ENCODE peak calls at places on chromosomes 6 and 20, in eight cellular contexts. U is AG04450, Y is dorsolateral prefrontal cortex, C is GM12878, G is fibroblast of the aortic adventitia, Z is astrocyte of the spinal cord, V is GM12865, B is lower leg skin. S is an unnamed sample.

GRCh38 chr6:139282684-139283083 is 9.1 kb downstream of the TXLNB start:
- DNase-seq in U (no peak), Y (no peak), C (no peak), G (no peak), Z (no peak), V (no peak), B (no peak), S (no peak)

GRCh38 chr20:24598346-24598745 is 128.9 kb downstream of the SYNDIG1 start:
- DNase-seq in U (no peak), Y (no peak), C (no peak), G (no peak), Z (no peak), V (no peak), B (no peak), S (no peak)

GRCh38 chr6:56314683-56315523 is 67.5 kb upstream of the COL21A1 start:
- DNase-seq in U (no peak), Y (no peak), C (no peak), G (peak), Z (peak), V (peak), B (no peak), S (peak)

GRCh38 chr20:15176929-15177328 is 839.5 kb upstream of the FLRT3 start:
- DNase-seq in U (no peak), Y (no peak), C (no peak), G (no peak), Z (no peak), V (no peak), B (no peak), S (no peak)

GRCh38 chr6:91273729-91274128 is 686.9 kb upstream of the MAP3K7 start:
- DNase-seq in U (no peak), Y (no peak), C (no peak), G (no peak), Z (peak), V (no peak), B (no peak), S (no peak)

GRCh38 chr6:166500246-166500645 is 86.2 kb downstream of the RAMACL start:
- DNase-seq in U (no peak), Y (peak), C (no peak), G (no peak), Z (no peak), V (no peak), B (no peak), S (no peak)

GRCh38 chr6:152316024-152316423 is 321.1 kb downstream of the SYNE1 start:
- DNase-seq in U (peak), Y (no peak), C (no peak), G (peak), Z (peak), V (no peak), B (peak), S (no peak)

GRCh38 chr6:98833101-98834059 is 994 bp upstream of the POU3F2 start:
- DNase-seq in U (no peak), Y (peak), C (no peak), G (peak), Z (peak), V (no peak), B (no peak), S (no peak)

GRCh38 chr20:60206259-60206658 is 248.0 kb downstream of the CDH26 start:
- DNase-seq in U (peak), Y (no peak), C (no peak), G (peak), Z (peak), V (no peak), B (no peak), S (peak)

GRCh38 chr20:52775786-52776185 is 196.4 kb upstream of the TSHZ2 start:
- DNase-seq in U (no peak), Y (no peak), C (no peak), G (no peak), Z (no peak), V (no peak), B (no peak), S (no peak)

GRCh38 chr6:163083141-163083540 is 331.4 kb upstream of the QKI start:
- DNase-seq in U (no peak), Y (no peak), C (no peak), G (no peak), Z (no peak), V (no peak), B (no peak), S (no peak)

GRCh38 chr6:56581561-56581960 is 61.1 kb downstream of the DST start:
- DNase-seq in U (peak), Y (no peak), C (no peak), G (no peak), Z (no peak), V (no peak), B (no peak), S (no peak)

GRCh38 chr6:15420959-15421438 is 175.1 kb downstream of the JARID2 start:
- DNase-seq in U (no peak), Y (no peak), C (no peak), G (no peak), Z (no peak), V (peak), B (no peak), S (no peak)

GRCh38 chr6:659716-660581 is 3.0 kb upstream of the HUS1B start:
- DNase-seq in U (no peak), Y (no peak), C (no peak), G (no peak), Z (no peak), V (no peak), B (no peak), S (no peak)

GRCh38 chr6:1746919-1747460 is 137.3 kb downstream of the FOXC1 start:
- DNase-seq in U (no peak), Y (no peak), C (no peak), G (no peak), Z (no peak), V (no peak), B (no peak), S (no peak)

GRCh38 chr6:105645166-105645565 is 242.3 kb upstream of the PREP start:
- DNase-seq in U (no peak), Y (no peak), C (no peak), G (peak), Z (no peak), V (no peak), B (no peak), S (no peak)

GRCh38 chr6:125294925-125295324 is 6.8 kb downstream of the HDDC2 start:
- DNase-seq in U (no peak), Y (no peak), C (no peak), G (no peak), Z (no peak), V (no peak), B (no peak), S (no peak)

GRCh38 chr6:24431045-24431451 is 28.3 kb downstream of the MRS2 start:
- DNase-seq in U (peak), Y (no peak), C (no peak), G (peak), Z (peak), V (peak), B (no peak), S (peak)

GRCh38 chr20:62617711-62618483 is 24.4 kb upstream of the SLCO4A1 start:
- DNase-seq in U (no peak), Y (no peak), C (no peak), G (no peak), Z (no peak), V (peak), B (peak), S (no peak)

DNA sequence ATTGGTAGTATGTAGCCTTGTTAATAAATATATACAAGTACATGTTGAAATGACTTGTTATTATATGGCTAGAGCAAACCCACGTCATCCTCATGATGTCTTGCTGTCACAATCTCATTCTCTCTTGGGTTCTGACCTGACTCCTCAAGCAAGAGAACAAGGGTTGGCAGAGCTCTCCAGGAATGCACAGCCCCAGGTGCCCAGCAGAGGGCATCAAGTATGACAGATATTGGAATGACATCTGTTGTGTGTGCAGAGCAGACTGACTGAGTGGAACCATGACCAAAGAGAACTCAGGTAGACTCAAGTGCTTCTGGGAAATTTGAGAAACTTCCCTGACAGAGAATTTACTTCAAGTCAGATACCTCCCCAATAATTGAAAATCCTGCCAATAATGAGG is 90.6 kb downstream of the PAX1 start:
- DNase-seq in U (no peak), Y (no peak), C (no peak), G (no peak), Z (no peak), V (peak), B (no peak), S (no peak)
- TF ChIP-seq CTCF in U (no peak), Y (no peak), C (peak), G (no peak), Z (no peak), V (peak), B (no peak), S (no peak)

GRCh38 chr6:45794465-45794864 is 221.2 kb downstream of the CLIC5 start:
- DNase-seq in U (no peak), Y (no peak), C (no peak), G (no peak), Z (no peak), V (no peak), B (no peak), S (no peak)
- H3K4me3 ChIP-seq in U (no peak), Y (no peak), C (no peak), G (no peak), Z (no peak), V (no peak), B (no peak), S (no peak)

GRCh38 chr6:111565316-111566221 is 40.1 kb downstream of the TRAF3IP2 start:
- DNase-seq in U (no peak), Y (no peak), C (no peak), G (no peak), Z (no peak), V (peak), B (no peak), S (no peak)
- TF ChIP-seq CTCF in U (no peak), Y (no peak), C (peak), G (no peak), Z (no peak), V (peak), B (no peak), S (peak)

DNA sequence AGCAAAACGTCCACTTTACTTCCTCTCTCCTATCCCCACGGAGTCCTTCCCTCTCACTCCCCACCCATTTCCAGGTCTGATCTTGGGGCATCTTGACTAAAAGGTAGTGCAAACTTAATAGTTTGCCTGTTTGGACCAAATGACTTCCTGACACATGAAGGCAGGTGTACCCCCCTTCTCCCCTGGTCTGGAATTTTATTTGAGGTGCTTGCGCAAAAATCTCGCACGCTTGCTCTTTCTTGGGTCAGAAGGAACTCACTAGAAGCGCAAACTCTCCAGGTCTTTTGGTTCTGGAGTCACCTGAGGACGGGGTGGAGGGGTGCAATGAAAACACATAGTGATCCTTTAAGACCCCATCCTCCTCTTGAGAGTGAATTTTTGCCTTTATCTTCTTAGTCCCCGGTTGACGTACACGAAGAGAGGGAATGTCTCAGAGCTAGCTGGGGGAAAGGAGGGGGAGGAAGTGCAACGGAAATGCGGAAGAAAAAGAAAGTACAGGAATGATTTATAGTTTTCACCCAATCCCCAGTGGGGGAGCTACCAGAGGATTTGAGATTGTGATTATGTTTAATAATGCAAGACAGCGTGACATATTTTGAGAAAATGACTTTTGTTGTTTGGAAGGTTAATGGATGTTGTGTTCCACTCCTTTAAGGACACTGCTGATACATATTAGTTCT is 4.9 kb downstream of the ADGRB3 start:
- DNase-seq in U (no peak), Y (no peak), C (no peak), G (no peak), Z (no peak), V (no peak), B (no peak), S (no peak)
- H3K4me3 ChIP-seq in U (no peak), Y (peak), C (no peak), G (no peak), Z (peak), V (no peak), B (no peak), S (peak)

GRCh38 chr6:165443462-165443861 is 134.1 kb upstream of the C6orf118 start:
- DNase-seq in U (no peak), Y (no peak), C (no peak), G (no peak), Z (no peak), V (no peak), B (no peak), S (no peak)

GRCh38 chr6:165441176-165441575 is 131.8 kb upstream of the C6orf118 start:
- DNase-seq in U (no peak), Y (no peak), C (no peak), G (no peak), Z (no peak), V (no peak), B (no peak), S (no peak)

DNA sequence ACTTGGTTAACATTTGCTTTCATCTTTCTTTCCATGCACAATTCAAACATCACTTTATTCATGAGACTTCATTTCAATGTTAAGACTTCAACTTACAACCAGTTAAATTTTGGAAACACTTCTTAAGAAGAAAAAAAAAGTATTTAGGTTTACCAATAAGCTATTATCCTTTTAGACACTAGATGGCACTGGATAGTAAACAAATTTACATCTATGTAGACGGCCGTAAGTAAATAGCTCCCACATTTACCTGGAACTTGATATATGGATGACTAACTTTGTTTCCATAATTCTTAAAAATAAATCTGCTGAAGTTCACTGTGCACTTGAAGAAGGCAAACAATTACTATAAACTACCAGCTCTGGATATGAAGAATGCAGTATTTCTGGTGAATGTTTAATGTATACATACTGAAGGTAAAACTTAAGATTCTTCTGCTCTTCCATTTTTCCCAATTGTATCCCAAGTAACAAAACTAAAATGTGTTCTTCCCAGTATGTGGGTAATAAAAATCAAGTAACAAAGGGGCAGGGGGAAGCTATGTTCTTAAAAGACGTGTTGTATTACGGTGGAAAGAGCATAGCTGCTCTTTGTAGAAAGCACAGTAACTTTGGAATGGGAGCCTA is 130.6 kb upstream of the C6orf118 start:
- DNase-seq in U (peak), Y (no peak), C (no peak), G (peak), Z (peak), V (peak), B (no peak), S (peak)
- TF ChIP-seq CTCF in U (peak), Y (peak), C (peak), G (peak), Z (peak), V (peak), B (no peak), S (peak)

GRCh38 chr6:36677059-36677749 is 1.3 kb upstream of the CDKN1A start:
- DNase-seq in U (no peak), Y (no peak), C (no peak), G (peak), Z (peak), V (no peak), B (no peak), S (no peak)
- H3K4me3 ChIP-seq in U (peak), Y (no peak), C (peak), G (peak), Z (no peak), V (peak), B (no peak), S (no peak)

DNA sequence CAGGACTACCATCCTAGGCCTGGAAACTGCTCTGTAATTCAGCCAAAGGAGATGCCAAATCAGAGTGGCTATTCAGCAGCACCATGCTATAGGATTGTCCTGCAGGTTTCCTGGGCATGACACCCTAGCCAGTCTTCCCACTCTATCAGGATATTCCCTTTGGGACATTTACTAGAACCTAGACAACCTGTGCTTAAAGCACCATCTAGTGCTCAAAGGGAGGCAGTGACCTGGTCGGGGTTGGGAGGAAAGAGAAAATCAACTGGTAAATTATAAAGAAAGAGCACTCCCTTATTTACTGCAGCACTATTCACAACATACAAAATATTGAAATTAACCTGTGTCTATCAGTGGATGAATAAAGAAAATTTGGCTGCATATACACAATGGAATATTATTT is 67.2 kb upstream of the SMLR1 start:
- DNase-seq in U (no peak), Y (no peak), C (no peak), G (peak), Z (peak), V (peak), B (no peak), S (peak)
- TF ChIP-seq CTCF in U (peak), Y (no peak), C (peak), G (peak), Z (peak), V (peak), B (no peak), S (peak)

GRCh38 chr6:70162972-70163371 is 139.9 kb downstream of the COL9A1 start:
- DNase-seq in U (no peak), Y (no peak), C (no peak), G (no peak), Z (no peak), V (no peak), B (no peak), S (no peak)
- H3K4me3 ChIP-seq in U (no peak), Y (no peak), C (no peak), G (no peak), Z (no peak), V (no peak), B (no peak), S (no peak)

GRCh38 chr20:766906-767305 is 1.4 kb downstream of the SLC52A3 start:
- DNase-seq in U (no peak), Y (no peak), C (no peak), G (no peak), Z (no peak), V (no peak), B (no peak), S (no peak)

GRCh38 chr20:764255-764654 is 4.0 kb downstream of the SLC52A3 start:
- DNase-seq in U (no peak), Y (no peak), C (no peak), G (no peak), Z (no peak), V (no peak), B (no peak), S (no peak)

GRCh38 chr20:770691-771090 is 2.4 kb upstream of the SLC52A3 start:
- DNase-seq in U (no peak), Y (no peak), C (no peak), G (no peak), Z (no peak), V (no peak), B (no peak), S (no peak)

GRCh38 chr20:771741-772464 is 3.6 kb upstream of the SLC52A3 start:
- DNase-seq in U (no peak), Y (no peak), C (no peak), G (no peak), Z (no peak), V (no peak), B (no peak), S (no peak)

DNA sequence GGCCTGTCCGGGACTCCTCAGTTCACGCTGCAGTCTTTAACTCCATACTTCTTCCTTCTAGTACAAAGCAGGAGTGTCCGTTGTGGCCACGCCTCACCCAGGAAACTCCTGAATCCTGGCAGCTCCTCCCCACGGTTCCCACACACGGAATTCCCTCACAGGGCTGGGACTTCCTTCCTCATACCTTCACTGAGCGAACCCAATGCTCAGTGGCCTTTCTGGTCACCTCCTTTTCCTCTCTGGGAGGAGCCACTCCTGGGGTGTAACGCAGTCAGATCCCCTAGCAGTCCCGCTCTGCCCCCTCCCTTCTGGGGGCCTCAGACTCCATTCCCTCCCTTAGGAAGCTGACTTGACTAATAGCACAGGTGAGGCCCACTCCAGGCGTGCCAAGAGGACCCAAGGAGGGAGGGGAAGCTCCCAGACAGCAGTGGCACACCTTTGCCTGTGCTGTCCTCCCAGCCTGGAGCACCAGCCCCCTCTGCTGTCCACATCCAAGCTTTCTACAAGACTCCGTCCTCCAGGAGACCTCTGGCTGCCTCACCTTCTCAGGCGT is at the start of gene SLC52A3:
- DNase-seq in U (no peak), Y (no peak), C (no peak), G (no peak), Z (no peak), V (no peak), B (no peak), S (no peak)
- TF ChIP-seq CTCF in U (no peak), Y (no peak), C (no peak), G (no peak), Z (no peak), V (peak), B (no peak), S (no peak)

S was measured in astrocyte of the cerebellum.